ENCODE peak calls at places on chromosome 16, in five cellular contexts. X is heart left ventricle, I is transverse colon, K is upper lobe of left lung, T is tibial artery. G is an unnamed sample.

GRCh38 chr16:31250782-31251384 is 8.9 kb upstream of the ITGAM start:
- DNase-seq in X (no peak), I (no peak), K (no peak), T (no peak), G (no peak)

GRCh38 chr16:81164481-81164880 is 68.3 kb upstream of the GCSH start:
- DNase-seq in X (no peak), I (peak; percentile 22), K (no peak), T (no peak), G (no peak)

GRCh38 chr16:5619314-5619713 is 521.7 kb upstream of the EEF2KMT start:
- DNase-seq in X (no peak), I (no peak), K (no peak), T (no peak), G (no peak)

GRCh38 chr16:15899538-15900100 is 11.2 kb upstream of the CEP20 start:
- DNase-seq in X (no peak), I (peak; percentile 61), K (no peak), T (no peak), G (peak; percentile 77)

GRCh38 chr16:10708969-10709368 is 14.2 kb upstream of the TEKT5 start:
- DNase-seq in X (no peak), I (no peak), K (no peak), T (no peak), G (no peak)

GRCh38 chr16:48126801-48127644 is 28.8 kb downstream of the ABCC12 start:
- DNase-seq in X (no peak), I (no peak), K (no peak), T (no peak), G (peak; percentile 97)

GRCh38 chr16:13680021-13680672 is 239.8 kb upstream of the ERCC4 start:
- DNase-seq in X (no peak), I (no peak), K (no peak), T (no peak), G (no peak)

GRCh38 chr16:13957197-13958078 is 37.5 kb downstream of the ERCC4 start:
- DNase-seq in X (peak; percentile 39), I (peak; percentile 69), K (peak; percentile 84), T (peak; percentile 87), G (peak; percentile 91)

GRCh38 chr16:67028555-67029248 is at the start of gene CBFB:
- DNase-seq in X (peak; percentile 94), I (peak; percentile 93), K (peak; percentile 99), T (peak; percentile 93), G (peak; percentile 95)

GRCh38 chr16:84851192-84852127 is 31.7 kb downstream of the CRISPLD2 start:
- DNase-seq in X (no peak), I (no peak), K (peak; percentile 85), T (no peak), G (peak; percentile 79)

GRCh38 chr16:22323998-22324786 is 27.0 kb downstream of the POLR3E start:
- DNase-seq in X (no peak), I (no peak), K (no peak), T (no peak), G (no peak)

GRCh38 chr16:83931556-83931955 is 21.5 kb upstream of the OSGIN1 start:
- DNase-seq in X (no peak), I (no peak), K (no peak), T (no peak), G (no peak)

GRCh38 chr16:14378131-14378551 is 251.9 kb downstream of the PARN start:
- DNase-seq in X (no peak), I (no peak), K (no peak), T (no peak), G (peak; percentile 71)

GRCh38 chr16:35751191-35751941 is 2292.0 kb downstream of the TP53TG3F start:
- DNase-seq in X (no peak), I (no peak), K (peak; percentile 57), T (no peak), G (no peak)

GRCh38 chr16:70685938-70686375 is at the start of gene MTSS2:
- DNase-seq in X (peak; percentile 90), I (peak; percentile 77), K (peak; percentile 96), T (peak; percentile 84), G (peak; percentile 71)

GRCh38 chr16:88883946-88884345 is 17.5 kb upstream of the PABPN1L start:
- DNase-seq in X (no peak), I (no peak), K (peak; percentile 74), T (no peak), G (no peak)

GRCh38 chr16:24670623-24671454 is 58.6 kb upstream of the TNRC6A start:
- DNase-seq in X (peak; percentile 58), I (peak; percentile 29), K (peak; percentile 82), T (peak; percentile 76), G (peak; percentile 82)

GRCh38 chr16:10846213-10846998 is 27.8 kb upstream of the TVP23A start:
- DNase-seq in X (no peak), I (no peak), K (no peak), T (no peak), G (no peak)

GRCh38 chr16:30534368-30535105 is at the start of gene ZNF747:
- DNase-seq in X (peak; percentile 96), I (peak; percentile 94), K (peak; percentile 96), T (peak; percentile 93), G (peak; percentile 83)

GRCh38 chr16:67151431-67152097 is 766 bp upstream of the B3GNT9 start:
- DNase-seq in X (no peak), I (no peak), K (no peak), T (no peak), G (no peak)

GRCh38 chr16:17685445-17685844 is 214.7 kb upstream of the XYLT1 start:
- DNase-seq in X (no peak), I (no peak), K (no peak), T (no peak), G (no peak)

DNA sequence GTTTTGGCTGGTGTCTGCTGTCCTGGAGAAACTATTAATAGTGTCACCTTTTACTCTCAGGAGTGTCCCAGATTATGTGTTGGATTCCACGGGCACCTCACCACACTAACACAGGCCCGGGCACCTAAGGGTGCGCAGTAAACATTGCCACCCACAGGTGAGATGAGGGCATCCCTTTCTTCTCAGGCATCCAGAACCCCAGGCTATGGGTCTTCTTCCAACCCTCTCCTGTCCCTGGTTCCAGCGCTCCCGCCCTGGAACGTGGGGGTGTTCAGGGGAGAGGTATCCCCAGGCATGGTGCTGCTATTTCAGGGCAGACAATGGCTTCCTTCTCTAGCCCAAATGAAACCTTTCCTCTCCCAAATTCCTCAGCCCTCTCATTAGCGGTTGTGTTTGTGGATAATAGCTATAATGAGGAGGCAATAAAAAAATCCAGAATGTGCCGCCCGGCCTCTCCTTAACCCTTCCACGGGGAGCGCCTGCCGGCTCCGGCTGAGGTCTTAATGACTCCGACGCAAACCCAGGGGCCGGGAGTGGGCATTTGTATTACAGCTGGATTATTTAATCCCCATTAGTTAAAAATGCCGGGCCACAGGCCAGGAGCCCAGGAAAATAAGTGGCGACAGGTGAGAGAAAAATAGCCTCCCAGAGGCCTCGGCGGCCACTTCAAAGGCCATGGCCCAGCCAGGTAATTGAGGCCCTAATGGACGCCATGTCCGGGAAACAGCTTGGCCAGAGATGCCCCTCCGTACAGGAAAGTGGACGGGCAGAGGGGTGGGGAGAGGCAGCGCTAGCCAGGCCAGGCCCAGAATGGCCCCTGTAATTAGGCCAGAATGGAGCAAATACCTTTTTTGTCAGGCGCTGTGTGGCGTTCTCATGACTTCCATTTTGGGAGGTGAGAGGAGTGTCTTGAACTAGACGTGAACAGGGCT is 102.8 kb downstream of the IRX5 start:
- DNase-seq in X (no peak), I (no peak), K (peak; percentile 35), T (no peak), G (no peak)
- H3K4me3 ChIP-seq in X (no peak overlapping the region), I (no peak overlapping the region), K (no peak overlapping the region), T (no peak overlapping the region), G (no peak overlapping the region)

GRCh38 chr16:49442805-49443204 is 69.2 kb downstream of the C16orf78 start:
- DNase-seq in X (no peak), I (no peak), K (no peak), T (no peak), G (no peak)

GRCh38 chr16:49440156-49441065 is 66.8 kb downstream of the C16orf78 start:
- DNase-seq in X (no peak), I (no peak), K (no peak), T (no peak), G (no peak)

GRCh38 chr16:49443576-49443975 is 70.0 kb downstream of the C16orf78 start:
- DNase-seq in X (no peak), I (no peak), K (no peak), T (no peak), G (no peak)

GRCh38 chr16:49439676-49440075 is 66.1 kb downstream of the C16orf78 start:
- DNase-seq in X (no peak), I (no peak), K (no peak), T (no peak), G (no peak)

DNA sequence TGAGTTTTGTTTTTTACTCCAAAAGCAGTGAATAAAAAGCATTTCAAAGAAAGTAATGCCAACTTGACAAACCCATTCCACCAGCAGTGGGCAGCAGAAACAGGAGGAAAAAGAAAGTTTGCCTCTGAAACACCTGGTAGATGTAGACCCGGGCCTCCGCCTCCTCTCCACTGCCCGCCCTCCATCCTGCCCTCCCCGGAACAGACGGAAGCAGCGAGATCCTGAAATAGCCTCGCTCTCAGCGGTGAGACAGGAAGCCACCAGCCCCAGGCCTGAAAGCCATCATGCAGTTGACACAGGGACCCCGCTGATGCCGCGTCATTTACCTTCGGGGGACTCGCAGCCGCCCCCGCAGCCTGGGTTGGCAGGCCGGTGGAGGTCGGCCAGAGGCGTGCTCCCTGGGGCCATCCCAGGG is 67.8 kb downstream of the C16orf78 start:
- DNase-seq in X (peak; percentile 75), I (peak; percentile 76), K (peak; percentile 71), T (no peak), G (peak; percentile 8)
- TF ChIP-seq CTCF in X (peak; percentile 36), I (no peak), K (no peak), T (no peak), G (no peak)

GRCh38 chr16:3012828-3013420 is at the start of gene CLDN9:
- DNase-seq in X (no peak), I (peak; percentile 63), K (peak; percentile 85), T (no peak), G (no peak)
- H3K4me3 ChIP-seq in X (no peak within 1 kb of the TSS), I (no peak within 1 kb of the TSS), K (no peak within 1 kb of the TSS), T (no peak within 1 kb of the TSS), G (no peak within 1 kb of the TSS)

DNA sequence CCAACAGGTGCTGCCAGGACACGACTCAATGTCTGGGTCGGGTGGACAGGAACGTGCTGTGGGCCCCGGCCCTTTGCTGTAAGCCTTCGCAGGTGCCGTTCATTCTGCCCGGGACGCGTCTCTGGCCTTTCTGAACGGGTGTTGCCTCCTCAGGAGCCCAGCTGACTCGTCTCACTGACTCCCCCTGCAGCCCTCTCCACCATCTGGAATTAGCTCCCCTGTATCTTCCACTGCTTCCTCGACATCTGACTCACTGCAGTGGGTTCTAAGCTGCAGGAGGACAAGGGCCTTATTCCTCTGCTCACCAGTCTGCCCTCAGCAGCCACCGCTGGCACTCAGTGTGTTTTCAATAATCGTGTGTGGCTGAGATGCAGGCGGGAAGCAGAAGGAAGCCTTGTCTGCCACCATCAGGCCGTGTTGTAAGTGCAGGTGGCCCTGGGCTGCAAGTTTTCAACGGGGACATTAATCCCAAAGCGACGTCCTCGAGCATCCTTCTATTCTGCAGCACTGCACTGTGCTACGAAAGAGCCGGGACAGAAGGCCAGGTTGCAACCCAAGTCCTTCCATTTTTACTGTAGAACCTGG is 256.2 kb downstream of the FOXL1 start:
- DNase-seq in X (no peak), I (no peak), K (peak; percentile 58), T (no peak), G (peak; percentile 66)
- TF ChIP-seq CTCF in X (no peak), I (no peak), K (no peak), T (peak; percentile 32), G (peak; percentile 29)

G was measured in cardiac fibroblast.